ENCODE peak calls at places on chromosome 19, in seven cellular contexts. V is transverse colon, J is heart right ventricle, D is GM23248, E is cardiac muscle cell, F is stomach, O is H1. B is an unnamed sample. For H3K4me1, the result is how much of the 10 kb centered on the place peaks cover.

GRCh38 chr19:30150626-30151025 is 208.6 kb downstream of the URI1 start:
- DNase-seq in V (no peak), J (no peak), D (peak), E (no peak), F (no peak), O (no peak), B (no peak)

GRCh38 chr19:33883869-33884519 is 87.3 kb downstream of the KCTD15 start:
- DNase-seq in V (no peak), J (peak), D (no peak), E (peak), F (no peak), O (peak), B (no peak)

GRCh38 chr19:32857584-32857983 is 12.0 kb downstream of the SLC7A9 start:
- DNase-seq in V (no peak), J (no peak), D (no peak), E (no peak), F (no peak), O (no peak), B (no peak)

GRCh38 chr19:47776568-47776967 is 1.9 kb upstream of the SELENOW start:
- DNase-seq in V (no peak), J (no peak), D (no peak), E (no peak), F (no peak), O (no peak), B (no peak)

GRCh38 chr19:7916137-7916907 is 1.7 kb downstream of the TGFBR3L start:
- DNase-seq in V (peak), J (no peak), D (peak), E (no peak), F (peak), O (peak), B (no peak)

GRCh38 chr19:17560205-17560595 is 4.8 kb downstream of the COLGALT1 start:
- DNase-seq in V (no peak), J (no peak), D (peak), E (peak), F (no peak), O (no peak), B (peak)

GRCh38 chr19:8242212-8242821 is 33.1 kb downstream of the CERS4 start:
- DNase-seq in V (no peak), J (no peak), D (no peak), E (no peak), F (no peak), O (no peak), B (no peak)

GRCh38 chr19:12325690-12326089 is 7.7 kb downstream of the ZNF563 start:
- DNase-seq in V (no peak), J (no peak), D (no peak), E (no peak), F (no peak), O (no peak), B (no peak)

GRCh38 chr19:9865732-9866627 is 30.9 kb downstream of the PIN1 start:
- DNase-seq in V (no peak), J (no peak), D (no peak), E (no peak), F (no peak), O (no peak), B (no peak)

GRCh38 chr19:29745253-29745652 is 30.2 kb upstream of the C19orf12 start:
- DNase-seq in V (no peak), J (no peak), D (peak), E (no peak), F (no peak), O (peak), B (no peak)

GRCh38 chr19:32373614-32374295 is 28.3 kb downstream of the ZNF507 start:
- DNase-seq in V (peak), J (no peak), D (peak), E (peak), F (peak), O (no peak), B (peak)

GRCh38 chr19:19262190-19263057 is 10.7 kb downstream of the TM6SF2 start:
- DNase-seq in V (no peak), J (no peak), D (peak), E (no peak), F (no peak), O (peak), B (no peak)

GRCh38 chr19:35528218-35529038 is at the start of gene SBSN:
- DNase-seq in V (no peak), J (no peak), D (peak), E (peak), F (no peak), O (no peak), B (no peak)

GRCh38 chr19:447816-448546 is 12.9 kb downstream of the SHC2 start:
- DNase-seq in V (peak), J (peak), D (no peak), E (peak), F (no peak), O (no peak), B (peak)

GRCh38 chr19:18202759-18203407 is 959 bp downstream of the RAB3A start:
- DNase-seq in V (peak), J (peak), D (peak), E (peak), F (no peak), O (peak), B (peak)

GRCh38 chr19:4059931-4060620 is 6.6 kb downstream of the ZBTB7A start:
- DNase-seq in V (peak), J (peak), D (peak), E (peak), F (peak), O (no peak), B (peak)

GRCh38 chr19:34241513-34242337 is 12.6 kb upstream of the GARRE1 start:
- DNase-seq in V (peak), J (no peak), D (no peak), E (no peak), F (peak), O (peak), B (no peak)

GRCh38 chr19:23002690-23003422 is at the start of gene ZNF728:
- DNase-seq in V (peak), J (peak), D (no peak), E (peak), F (no peak), O (no peak), B (peak)

DNA sequence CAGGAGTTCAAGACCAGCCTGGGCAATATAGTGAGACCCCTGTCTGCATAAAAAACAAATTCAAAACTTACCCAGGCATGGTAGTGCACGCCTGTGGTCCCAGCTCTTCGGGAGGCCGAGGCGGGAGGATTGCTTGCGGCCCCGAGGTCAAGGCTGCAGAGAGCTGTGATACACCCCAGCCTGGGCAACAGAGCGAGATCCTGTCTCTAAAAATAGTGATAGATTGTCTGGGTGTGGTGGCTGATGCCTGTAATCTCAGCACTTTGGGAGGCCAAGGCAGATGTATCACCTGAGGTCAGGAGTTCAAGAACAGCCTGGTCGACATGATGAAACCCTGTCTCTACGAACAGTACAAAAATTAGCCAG is 4.0 kb upstream of the KLF16 start:
- DNase-seq in V (no peak), J (no peak), D (no peak), E (no peak), F (no peak), O (no peak), B (no peak)
- H3K4me1 ChIP-seq in V (under half), J (under half), D (under half), E (under half), F (under half), O (under half), B (under half)

DNA sequence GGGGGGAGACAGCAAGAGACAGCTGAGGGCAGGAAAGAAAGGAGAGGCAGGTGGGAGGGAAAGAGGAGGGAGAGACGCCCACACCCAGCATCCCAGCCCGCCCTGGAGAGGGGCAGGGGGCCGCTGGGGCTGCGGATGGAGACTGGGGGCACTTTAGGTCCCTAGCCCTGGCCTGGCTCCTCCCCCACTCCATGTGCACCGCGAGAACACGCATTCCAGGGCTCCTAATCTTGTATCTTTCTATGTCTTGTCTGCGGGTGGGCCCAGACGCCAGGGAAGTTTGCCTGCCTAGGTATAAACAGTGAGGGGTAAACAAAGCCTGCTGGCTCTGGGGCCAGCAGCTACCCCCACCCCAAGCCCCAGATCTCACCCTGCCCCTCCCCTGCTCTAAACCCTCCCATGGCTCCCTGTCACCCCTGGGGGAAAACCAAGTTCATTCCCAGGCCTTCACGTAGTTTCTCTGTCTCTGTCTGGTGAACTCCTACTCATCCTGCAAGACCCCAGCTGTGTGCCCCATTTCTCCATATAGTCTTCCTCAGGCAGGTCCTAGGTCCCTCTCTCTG is 5.8 kb downstream of the TLE5 start:
- DNase-seq in V (no peak), J (no peak), D (no peak), E (no peak), F (no peak), O (peak), B (no peak)
- H3K4me1 ChIP-seq in V (half or more), J (under half), D (under half), E (under half), F (half or more), O (under half), B (under half)

GRCh38 chr19:44741258-44741731 is 7.2 kb upstream of the BCL3 start:
- DNase-seq in V (peak), J (no peak), D (peak), E (peak), F (no peak), O (no peak), B (no peak)
- H3K4me1 ChIP-seq in V (half or more), J (under half), D (half or more), E (under half), F (half or more), O (under half), B (under half)

DNA sequence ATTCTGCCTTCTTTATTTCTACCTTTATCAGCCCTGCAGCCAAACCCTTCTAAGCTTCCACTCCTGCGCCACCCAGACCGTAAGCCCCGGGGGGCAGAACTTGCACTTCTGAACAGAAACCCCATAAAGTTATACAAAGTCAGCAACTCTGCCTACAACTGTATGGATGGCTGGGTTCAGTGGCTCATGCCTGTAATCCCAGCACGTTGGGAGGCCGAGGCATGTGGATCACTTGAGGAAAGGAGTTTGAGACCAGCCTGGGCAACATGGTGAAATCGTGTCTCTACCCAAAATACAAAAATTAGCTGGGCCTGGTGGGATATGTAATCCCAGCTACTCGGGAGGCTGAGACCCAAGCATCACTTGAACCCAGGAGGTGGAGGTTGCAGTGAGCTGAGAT is 10.4 kb downstream of the RANBP3 start:
- DNase-seq in V (no peak), J (no peak), D (no peak), E (no peak), F (no peak), O (no peak), B (no peak)
- H3K4me1 ChIP-seq in V (half or more), J (under half), D (under half), E (under half), F (half or more), O (under half), B (under half)

DNA sequence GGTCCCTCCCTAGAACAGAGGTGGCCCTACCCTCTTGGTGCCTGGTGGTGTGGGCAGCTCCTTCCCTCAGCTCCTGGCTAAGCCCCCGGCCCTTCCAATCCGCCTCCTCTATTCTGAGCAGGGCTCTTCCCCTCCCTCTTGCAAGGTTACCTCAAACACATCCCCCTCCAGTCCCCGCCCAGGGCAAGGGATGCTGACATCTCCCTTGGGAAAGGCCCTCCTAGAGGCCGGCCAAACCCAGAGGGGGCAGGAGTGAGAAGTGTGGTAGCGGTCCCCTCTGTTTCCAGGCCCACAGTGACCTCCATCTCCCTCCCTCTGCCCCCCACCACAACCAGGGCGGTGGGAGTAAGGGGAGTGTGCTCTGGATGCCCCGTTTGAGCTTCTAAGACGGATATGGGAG is 2.5 kb downstream of the LINGO3 start:
- DNase-seq in V (no peak), J (no peak), D (no peak), E (no peak), F (no peak), O (no peak), B (no peak)
- H3K4me1 ChIP-seq in V (under half), J (under half), D (under half), E (under half), F (under half), O (under half), B (under half)

DNA sequence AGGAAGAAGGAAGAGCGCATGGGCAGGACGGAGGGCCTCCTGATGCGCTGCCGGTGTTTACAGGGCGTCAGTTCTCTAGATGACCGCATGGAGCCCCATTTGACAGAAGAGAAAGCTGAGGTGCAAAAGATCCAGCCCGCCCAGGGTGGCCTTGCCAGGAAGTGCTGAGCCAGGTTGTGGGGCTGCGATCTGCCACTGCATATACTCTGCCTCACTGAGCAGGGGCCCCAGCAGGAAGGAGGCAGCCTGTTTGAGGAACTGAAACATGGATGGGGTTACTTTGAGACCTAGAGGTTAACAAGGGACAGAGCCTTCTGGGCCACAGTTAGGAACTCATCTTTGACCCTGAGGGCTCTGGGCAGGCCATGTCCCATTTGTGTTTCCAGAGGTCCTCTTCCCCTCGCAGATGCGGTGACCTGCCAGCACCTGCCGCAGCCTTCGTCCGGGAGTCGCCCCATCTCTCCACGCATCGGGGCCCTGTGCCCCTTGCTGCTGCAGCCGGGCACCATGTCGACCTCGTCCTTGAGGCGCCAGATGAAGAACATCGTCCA is 3.2 kb downstream of the EPN1 start:
- DNase-seq in V (peak), J (no peak), D (no peak), E (no peak), F (peak), O (no peak), B (no peak)
- H3K4me1 ChIP-seq in V (under half), J (under half), D (under half), E (under half), F (half or more), O (under half), B (under half)

GRCh38 chr19:49570997-49571676 is 9.2 kb downstream of the NOSIP start:
- DNase-seq in V (peak), J (no peak), D (no peak), E (no peak), F (peak), O (no peak), B (no peak)
- H3K4me1 ChIP-seq in V (under half), J (under half), D (under half), E (under half), F (half or more), O (under half), B (under half)

B was measured in uterus.